ENCODE peak calls at places on chromosomes 11 and 22, in five cellular contexts. I is epithelial cell of prostate, S is lower lobe of right lung, Q is WERI-Rb-1, F is left ventricle myocardium inferior. H is an unnamed sample.

GRCh38 chr11:119041821-119042514 is 11.3 kb upstream of the SLC37A4 start:
- DNase-seq in I (no peak), S (no peak), Q (no peak), F (no peak), H (no peak)

GRCh38 chr22:36180038-36180880 is 19.7 kb upstream of the APOL3 start:
- DNase-seq in I (no peak), S (peak; percentile 90), Q (peak; percentile 84), F (peak; percentile 89), H (no peak)

GRCh38 chr11:64566915-64567882 is 23.8 kb upstream of the SLC22A12 start:
- DNase-seq in I (no peak), S (peak; percentile 36), Q (no peak), F (no peak), H (peak; percentile 10)

GRCh38 chr11:32405592-32405991 is 29.7 kb downstream of the WT1 start:
- DNase-seq in I (no peak), S (no peak), Q (no peak), F (no peak), H (no peak)

GRCh38 chr22:28016781-28017557 is 97.9 kb upstream of the PITPNB start:
- DNase-seq in I (no peak), S (peak; percentile 38), Q (no peak), F (peak; percentile 14), H (no peak)

GRCh38 chr11:65425971-65426838 is 3.6 kb downstream of the NEAT1 start:
- DNase-seq in I (no peak), S (no peak), Q (no peak), F (no peak), H (no peak)

GRCh38 chr11:46675288-46675851 is 25.0 kb downstream of the ARHGAP1 start:
- DNase-seq in I (peak; percentile 49), S (no peak), Q (no peak), F (peak; percentile 56), H (no peak)

GRCh38 chr11:78037056-78037455 is 14.0 kb upstream of the KCTD14 start:
- DNase-seq in I (no peak), S (peak; percentile 76), Q (no peak), F (no peak), H (no peak)

GRCh38 chr11:31720666-31721199 is 90.4 kb downstream of the PAX6 start:
- DNase-seq in I (no peak), S (no peak), Q (no peak), F (no peak), H (no peak)

GRCh38 chr22:37148031-37148651 is 1.6 kb downstream of the IL2RB start:
- DNase-seq in I (no peak), S (no peak), Q (no peak), F (no peak), H (no peak)

GRCh38 chr22:43273902-43274484 is 69.2 kb downstream of the SCUBE1 start:
- DNase-seq in I (no peak), S (no peak), Q (peak; percentile 62), F (no peak), H (no peak)

GRCh38 chr22:34429314-34429713 is 509.0 kb upstream of the LARGE1 start:
- DNase-seq in I (peak; percentile 65), S (no peak), Q (no peak), F (no peak), H (no peak)

GRCh38 chr11:120471131-120471530 is 40.4 kb upstream of the GRIK4 start:
- DNase-seq in I (no peak), S (no peak), Q (no peak), F (no peak), H (no peak)

GRCh38 chr11:30342736-30343166 is 19.8 kb downstream of the ARL14EP start:
- DNase-seq in I (no peak), S (no peak), Q (no peak), F (no peak), H (no peak)

GRCh38 chr22:38462960-38463784 is 4.7 kb upstream of the KDELR3 start:
- DNase-seq in I (no peak), S (no peak), Q (no peak), F (peak; percentile 75), H (no peak)

GRCh38 chr11:3124821-3125220 is 40.3 kb downstream of the OSBPL5 start:
- DNase-seq in I (no peak), S (peak; percentile 32), Q (no peak), F (no peak), H (no peak)

GRCh38 chr22:39820266-39820665 is 73.3 kb downstream of the ENTHD1 start:
- DNase-seq in I (no peak), S (no peak), Q (no peak), F (no peak), H (no peak)

GRCh38 chr11:31817621-31818493 is 6.7 kb upstream of the PAX6 start:
- DNase-seq in I (no peak), S (no peak), Q (no peak), F (no peak), H (no peak)

GRCh38 chr11:117458275-117459120 is 130.8 kb downstream of the CEP164 start:
- DNase-seq in I (no peak), S (no peak), Q (peak; percentile 47), F (no peak), H (no peak)

GRCh38 chr22:27881404-27881803 is 37.7 kb downstream of the PITPNB start:
- DNase-seq in I (no peak), S (no peak), Q (no peak), F (peak; percentile 30), H (peak; percentile 68)

GRCh38 chr11:20672575-20672974 is 3.2 kb downstream of the NELL1 start:
- DNase-seq in I (no peak), S (no peak), Q (no peak), F (no peak), H (no peak)

GRCh38 chr22:37202001-37202555 is 10.2 kb downstream of the SSTR3 start:
- DNase-seq in I (no peak), S (peak; percentile 18), Q (no peak), F (no peak), H (no peak)

DNA sequence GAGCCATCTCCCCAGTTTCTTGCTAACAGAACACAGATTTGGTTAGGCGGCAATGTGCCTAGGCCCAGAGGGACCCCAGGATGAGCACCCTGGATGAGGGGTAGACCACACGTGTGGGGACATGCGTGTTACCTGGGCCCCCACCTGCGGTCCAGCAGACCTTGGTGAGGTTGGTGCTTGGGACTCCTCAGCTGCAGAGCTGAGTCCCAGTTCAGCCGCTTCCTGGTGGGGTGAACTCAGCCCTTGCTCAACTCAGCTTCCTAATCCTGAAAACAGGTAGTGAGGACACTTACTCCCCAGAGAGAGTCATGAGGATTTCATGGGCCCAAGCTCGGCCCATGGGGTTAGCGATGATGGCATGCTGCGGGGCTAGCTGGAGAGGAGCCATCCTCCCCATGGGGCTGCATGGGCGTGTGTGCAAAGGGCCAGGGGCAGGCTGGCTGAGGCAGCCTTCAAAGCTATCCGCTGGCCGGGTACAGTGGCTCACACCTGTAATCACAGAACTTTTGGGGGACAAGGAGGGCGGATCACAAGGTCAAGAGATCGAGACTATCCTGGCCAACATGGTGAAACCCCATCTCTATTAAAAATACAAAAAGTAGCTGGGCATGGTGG is 46.9 kb upstream of the SHISAL1 start:
- DNase-seq in I (no peak), S (peak; percentile 21), Q (no peak), F (no peak), H (no peak)
- H3K27ac ChIP-seq in I (no peak overlapping the region), S (no peak overlapping the region), Q (no peak overlapping the region), F (peak overlapping the region; percentile 79), H (no peak overlapping the region)

GRCh38 chr11:69318093-69318420 is 24.1 kb downstream of the MYEOV start:
- DNase-seq in I (no peak), S (no peak), Q (no peak), F (no peak), H (no peak)

GRCh38 chr11:69319255-69320106 is 25.5 kb downstream of the MYEOV start:
- DNase-seq in I (no peak), S (no peak), Q (no peak), F (no peak), H (no peak)

GRCh38 chr11:69321877-69322350 is 28.0 kb downstream of the MYEOV start:
- DNase-seq in I (no peak), S (no peak), Q (no peak), F (no peak), H (no peak)

GRCh38 chr11:69320326-69320725 is 26.4 kb downstream of the MYEOV start:
- DNase-seq in I (no peak), S (no peak), Q (no peak), F (no peak), H (no peak)

DNA sequence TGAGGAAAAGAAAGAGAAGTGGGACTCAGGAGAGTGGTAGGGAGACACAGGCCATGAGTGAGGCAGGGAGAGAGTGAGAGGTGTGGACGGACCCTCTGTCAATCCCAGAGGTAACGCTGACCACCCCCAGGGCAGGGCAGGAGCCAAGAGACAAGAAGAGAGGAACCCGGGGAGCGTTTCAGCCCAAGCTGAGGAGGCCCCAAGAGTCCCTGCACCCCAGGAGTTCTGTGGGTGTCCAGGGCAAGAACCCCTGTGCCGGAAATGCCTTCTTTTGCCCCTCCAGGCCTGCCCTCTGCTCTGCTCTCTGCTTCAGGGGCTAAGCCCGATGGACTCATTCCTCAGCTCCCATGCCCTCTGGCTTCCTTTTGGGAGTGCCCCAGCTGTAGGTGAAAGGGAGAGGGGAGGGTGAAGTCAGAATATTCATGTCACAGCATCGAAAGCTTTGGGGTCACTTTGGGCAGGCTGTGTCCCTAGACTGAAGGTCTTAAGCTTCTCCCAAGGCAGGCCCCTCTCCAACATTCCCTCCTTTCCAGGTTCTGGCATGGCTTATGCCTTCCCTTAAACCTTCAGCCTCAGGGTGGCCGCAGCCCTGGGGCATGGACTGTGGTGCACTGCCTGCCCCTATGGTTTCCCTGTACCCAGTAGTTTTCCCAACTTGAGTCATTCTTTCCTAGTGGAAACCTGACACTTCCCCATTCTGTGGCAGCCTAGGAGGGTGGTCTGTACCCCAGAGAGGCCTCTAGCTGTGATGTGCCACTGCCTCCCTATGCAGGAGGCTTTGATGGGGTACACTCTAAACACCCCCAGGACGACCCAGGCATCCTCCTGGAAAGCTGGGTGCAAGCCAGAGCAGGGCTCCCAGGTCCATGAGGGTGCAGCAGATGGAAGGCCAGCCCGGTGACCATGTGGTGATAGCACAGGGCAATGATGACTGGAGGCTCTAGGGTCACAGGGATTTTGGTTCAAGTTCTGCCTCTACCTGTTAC is 27.1 kb downstream of the MYEOV start:
- DNase-seq in I (no peak), S (no peak), Q (no peak), F (no peak), H (no peak)
- H3K27ac ChIP-seq in I (peak overlapping the region; percentile 45), S (no peak overlapping the region), Q (no peak overlapping the region), F (no peak overlapping the region), H (no peak overlapping the region)

GRCh38 chr11:73070653-73071052 is 71.5 kb downstream of the FCHSD2 start:
- DNase-seq in I (no peak), S (no peak), Q (no peak), F (no peak), H (no peak)

GRCh38 chr11:73077454-73077853 is 64.7 kb downstream of the FCHSD2 start:
- DNase-seq in I (no peak), S (no peak), Q (no peak), F (no peak), H (no peak)

GRCh38 chr11:73078631-73079030 is 63.5 kb downstream of the FCHSD2 start:
- DNase-seq in I (no peak), S (no peak), Q (no peak), F (no peak), H (no peak)

GRCh38 chr11:73072935-73073481 is 69.1 kb downstream of the FCHSD2 start:
- DNase-seq in I (no peak), S (no peak), Q (no peak), F (no peak), H (no peak)
- H3K27ac ChIP-seq in I (peak overlapping the region; percentile 11), S (peak overlapping the region; percentile 50), Q (no peak overlapping the region), F (peak overlapping the region; percentile 66), H (no peak overlapping the region)

DNA sequence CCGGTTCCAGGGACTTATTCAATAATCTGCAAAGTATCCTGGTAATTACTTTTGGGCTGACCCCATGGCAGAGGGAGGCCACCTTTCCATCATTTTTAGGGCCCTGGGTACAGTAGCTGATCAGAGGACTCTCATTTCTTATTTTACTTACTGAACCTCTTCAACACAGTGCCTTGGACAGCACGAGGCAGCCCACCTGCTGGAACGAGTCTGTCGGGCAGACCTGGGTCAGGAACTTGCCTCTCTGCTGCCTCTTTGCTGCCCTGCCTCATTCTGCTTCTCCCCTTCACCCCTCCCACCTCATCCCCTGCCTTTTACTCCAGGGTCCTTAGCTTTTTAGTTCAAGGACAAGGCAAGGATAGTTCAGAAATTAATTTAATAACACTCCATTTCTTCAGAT is 204.5 kb downstream of the CSNK2A3 start:
- DNase-seq in I (no peak), S (no peak), Q (no peak), F (no peak), H (no peak)
- H3K27ac ChIP-seq in I (peak overlapping the region; percentile 42), S (peak overlapping the region; percentile 36), Q (no peak overlapping the region), F (peak overlapping the region; percentile 70), H (no peak overlapping the region)